ENCODE peak calls at places on chromosomes 7 and 10, in six cellular contexts. K, E, T, Z, W and D are unnamed samples. For H3K36me3, the result is how much of the 10 kb centered on the place peaks cover.

GRCh38 chr7:40311307-40311706 is 176.5 kb downstream of the SUGCT start:
- DNase-seq in W (no peak), K (no peak), T (no peak), E (no peak), Z (no peak), D (no peak)

GRCh38 chr7:46080595-46081159 is 159.6 kb upstream of the IGFBP3 start:
- DNase-seq in T (no peak), K (no peak), E (no peak), W (peak), Z (no peak), D (no peak)

GRCh38 chr10:4725917-4726606 is 99.9 kb upstream of the AKR1E2 start:
- DNase-seq in W (peak), E (no peak), Z (no peak), K (no peak), T (no peak), D (no peak)

GRCh38 chr10:106713846-106714245 is 450.7 kb downstream of the SORCS1 start:
- DNase-seq in W (no peak), K (no peak), E (no peak), Z (no peak), T (no peak), D (no peak)

GRCh38 chr10:132861116-132861691 is 75.3 kb upstream of the NKX6-2 start:
- DNase-seq in E (peak), Z (no peak), T (no peak), W (no peak), K (peak), D (no peak)

GRCh38 chr7:21371371-21371770 is 56.5 kb upstream of the SP4 start:
- DNase-seq in E (no peak), Z (no peak), W (no peak), K (no peak), T (no peak), D (no peak)

GRCh38 chr7:157811946-157812345 is 475.1 kb downstream of the DNAJB6 start:
- DNase-seq in Z (no peak), E (peak), T (no peak), K (peak), W (no peak), D (no peak)

GRCh38 chr10:44827431-44828006 is 83.6 kb upstream of the TMEM72 start:
- DNase-seq in K (no peak), W (no peak), E (peak), Z (no peak), T (no peak), D (peak)

GRCh38 chr10:75803816-75804576 is 372.6 kb downstream of the LRMDA start:
- DNase-seq in T (peak), W (no peak), E (no peak), Z (no peak), K (no peak), D (no peak)

GRCh38 chr7:30364773-30365172 is 80.4 kb downstream of the ZNRF2 start:
- DNase-seq in K (no peak), E (no peak), T (no peak), W (no peak), Z (no peak), D (no peak)

GRCh38 chr7:38198356-38198755 is 20.3 kb downstream of the STARD3NL start:
- DNase-seq in W (no peak), K (no peak), Z (no peak), E (no peak), T (no peak), D (no peak)

GRCh38 chr10:5292196-5292735 is 72.5 kb upstream of the UCN3 start:
- DNase-seq in Z (no peak), K (no peak), E (no peak), T (no peak), W (no peak), D (no peak)

GRCh38 chr7:108049962-108050361 is 47.0 kb upstream of the LAMB1 start:
- DNase-seq in T (no peak), Z (no peak), E (no peak), W (no peak), K (no peak), D (no peak)

GRCh38 chr10:82813856-82814255 is 938.9 kb downstream of the NRG3 start:
- DNase-seq in T (no peak), K (no peak), E (no peak), Z (peak), W (no peak), D (no peak)

GRCh38 chr7:42262907-42263466 is 26.0 kb upstream of the GLI3 start:
- DNase-seq in Z (no peak), T (peak), K (peak), W (peak), E (no peak), D (no peak)

GRCh38 chr10:100009283-100009792 is 409 bp downstream of the DNMBP start:
- DNase-seq in E (peak), Z (peak), K (no peak), W (no peak), T (peak), D (no peak)

GRCh38 chr10:45179716-45180115 is 135.7 kb downstream of the OR13A1 start:
- DNase-seq in T (peak), W (no peak), K (peak), Z (no peak), E (no peak), D (no peak)

GRCh38 chr7:22350466-22351328 is 6.3 kb downstream of the RAPGEF5 start:
- DNase-seq in E (no peak), T (no peak), K (no peak), Z (no peak), W (peak), D (peak)

GRCh38 chr10:77251297-77252013 is 386.2 kb downstream of the KCNMA1 start:
- DNase-seq in W (peak), T (no peak), Z (peak), E (no peak), K (no peak), D (peak)

GRCh38 chr7:158013085-158013668 is 574.4 kb downstream of the PTPRN2 start:
- DNase-seq in T (no peak), K (no peak), E (no peak), W (no peak), Z (no peak), D (no peak)

GRCh38 chr7:92765725-92766124 is 70.6 kb downstream of the CDK6 start:
- DNase-seq in K (peak), W (peak), E (no peak), T (no peak), Z (no peak), D (peak)

GRCh38 chr10:31961675-31962074 is 33.0 kb upstream of the ARHGAP12 start:
- DNase-seq in T (no peak), Z (no peak), K (no peak), E (no peak), W (peak), D (peak)

GRCh38 chr7:24970676-24971075 is 9.3 kb downstream of the OSBPL3 start:
- DNase-seq in T (no peak), E (no peak), K (no peak), Z (no peak), W (no peak), D (no peak)

GRCh38 chr7:138919912-138920311 is 61.3 kb downstream of the KIAA1549 start:
- DNase-seq in T (no peak), W (no peak), Z (no peak), E (no peak), K (no peak), D (no peak)

GRCh38 chr10:114714281-114714741 is 56.2 kb upstream of the ABLIM1 start:
- DNase-seq in K (no peak), E (no peak), T (no peak), Z (peak), W (peak), D (peak)

GRCh38 chr7:44678468-44679179 is 70.0 kb upstream of the ZMIZ2 start:
- DNase-seq in Z (no peak), E (no peak), W (no peak), K (peak), T (peak), D (peak)

GRCh38 chr10:123549761-123550454 is 116.2 kb upstream of the GPR26 start:
- DNase-seq in K (no peak), Z (no peak), T (no peak), E (no peak), W (no peak), D (no peak)

GRCh38 chr7:79420464-79420863 is 33.0 kb downstream of the MAGI2 start:
- DNase-seq in W (peak), T (no peak), Z (no peak), K (no peak), E (no peak), D (peak)

GRCh38 chr7:127146746-127147536 is 105.8 kb downstream of the GRM8 start:
- DNase-seq in W (no peak), E (no peak), T (no peak), Z (no peak), K (no peak), D (no peak)

GRCh38 chr10:101050206-101051069 is 11.4 kb upstream of the KAZALD1 start:
- DNase-seq in E (peak), W (peak), T (no peak), Z (peak), K (peak), D (peak)

GRCh38 chr7:39691821-39692220 is 68.4 kb downstream of the RALA start:
- DNase-seq in W (peak), K (no peak), Z (no peak), T (no peak), E (no peak), D (peak)

GRCh38 chr7:35697414-35698175 is 2.7 kb upstream of the HERPUD2 start:
- DNase-seq in W (peak), E (no peak), Z (no peak), K (no peak), T (no peak), D (peak)

GRCh38 chr10:96511044-96511945 is 2.4 kb downstream of the TLL2 start:
- DNase-seq in E (no peak), W (peak), K (no peak), T (no peak), Z (peak), D (no peak)

GRCh38 chr10:614341-614664 is 75.2 kb downstream of the DIP2C start:
- DNase-seq in K (peak), E (peak), Z (no peak), W (no peak), T (no peak), D (no peak)

GRCh38 chr7:84237533-84238173 is 43.1 kb upstream of the SEMA3A start:
- DNase-seq in K (no peak), T (no peak), Z (no peak), W (peak), E (no peak), D (peak)

GRCh38 chr7:100584677-100585510 is 1.0 kb downstream of the LRCH4 start:
- DNase-seq in Z (peak), K (peak), E (peak), W (peak), T (no peak), D (peak)

GRCh38 chr10:117360016-117360415 is 15.2 kb downstream of the PDZD8 start:
- DNase-seq in K (no peak), W (peak), E (no peak), Z (no peak), T (no peak), D (no peak)
- H3K27ac ChIP-seq in K (no peak), W (peak), E (no peak), Z (no peak), T (no peak), D (peak)

GRCh38 chr7:73519867-73520672 is 2.0 kb downstream of the BAZ1B start:
- DNase-seq in T (no peak), E (no peak), Z (no peak), W (no peak), K (no peak), D (no peak)

GRCh38 chr7:73520673-73521635 is 1.1 kb downstream of the BAZ1B start:
- DNase-seq in K (no peak), Z (no peak), W (peak), E (no peak), T (no peak), D (no peak)

GRCh38 chr7:73517241-73517995 is 4.7 kb downstream of the BAZ1B start:
- DNase-seq in E (no peak), Z (no peak), K (no peak), W (no peak), T (no peak), D (no peak)

GRCh38 chr7:73521636-73522080 is 435 bp downstream of the BAZ1B start:
- DNase-seq in E (peak), W (peak), K (peak), T (peak), Z (peak), D (no peak)

GRCh38 chr7:73518470-73518869 is 3.6 kb downstream of the BAZ1B start:
- DNase-seq in K (no peak), Z (no peak), T (no peak), W (no peak), E (peak), D (no peak)
- H3K36me3 ChIP-seq in K (under half), Z (under half), T (under half), W (under half), E (half or more), D (under half)

DNA sequence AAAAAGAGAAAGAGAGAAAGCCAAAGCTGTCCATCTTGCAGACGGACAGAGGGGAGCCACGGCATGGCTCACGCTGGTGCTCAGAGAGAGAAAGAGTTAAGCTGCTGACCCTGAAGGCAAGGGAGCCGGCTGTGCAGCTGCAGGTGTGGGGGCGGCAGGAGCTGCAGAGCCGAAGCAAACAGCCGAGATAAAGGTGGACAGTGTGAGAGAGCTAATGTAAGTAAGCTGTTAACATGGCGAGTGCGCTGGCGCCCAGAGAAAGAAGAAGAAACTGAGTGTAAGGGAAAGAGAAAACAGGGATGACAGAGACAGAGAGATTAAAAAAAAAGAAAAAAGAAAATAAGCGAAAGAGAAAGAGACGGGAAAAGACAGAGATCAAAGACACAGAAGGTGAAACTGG is 18.2 kb downstream of the COL17A1 start:
- DNase-seq in T (no peak), E (no peak), K (no peak), Z (no peak), W (no peak), D (no peak)
- H3K27ac ChIP-seq in T (no peak), E (no peak), K (no peak), Z (no peak), W (no peak), D (no peak)

GRCh38 chr7:50657341-50657873 is 92.2 kb upstream of the DDC start:
- DNase-seq in Z (no peak), K (peak), E (no peak), W (no peak), T (peak), D (peak)

GRCh38 chr7:50660040-50660829 is 95.0 kb upstream of the DDC start:
- DNase-seq in E (peak), K (peak), Z (no peak), W (no peak), T (no peak), D (no peak)

GRCh38 chr7:50659329-50659965 is 94.2 kb upstream of the DDC start:
- DNase-seq in E (no peak), W (no peak), T (no peak), K (no peak), Z (no peak), D (no peak)

GRCh38 chr7:50657912-50658311 is 92.7 kb upstream of the DDC start:
- DNase-seq in K (no peak), T (peak), Z (no peak), E (no peak), W (no peak), D (no peak)

GRCh38 chr7:50658696-50659095 is 93.5 kb upstream of the DDC start:
- DNase-seq in Z (no peak), T (no peak), W (no peak), E (no peak), K (no peak), D (no peak)
- H3K36me3 ChIP-seq in Z (under half), T (under half), W (under half), E (under half), K (under half), D (under half)

GRCh38 chr10:122178655-122179054 is 92.4 kb upstream of the BTBD16 start:
- DNase-seq in W (no peak), T (no peak), Z (no peak), E (peak), K (no peak), D (no peak)
- H3K27ac ChIP-seq in W (no peak), T (no peak), Z (no peak), E (no peak), K (no peak), D (no peak)